ENCODE peak calls at places on chromosomes 3 and 15, in five cellular contexts. D, Y, H, T and P are unnamed samples.

GRCh38 chr3:50502584-50503423 is 630 bp downstream of the CACNA2D2 start:
- DNase-seq in T (peak), H (no peak), Y (no peak), D (no peak), P (peak)

GRCh38 chr15:36958611-36959010 is 141.7 kb downstream of the MEIS2 start:
- DNase-seq in D (no peak), T (no peak), H (no peak), Y (no peak), P (no peak)

GRCh38 chr15:58521293-58521991 is 89.7 kb downstream of the LIPC start:
- DNase-seq in Y (no peak), H (peak), D (peak), T (no peak), P (peak)

GRCh38 chr3:36774072-36774471 is 9.7 kb upstream of the DCLK3 start:
- DNase-seq in D (no peak), T (no peak), H (no peak), Y (no peak), P (no peak)

GRCh38 chr15:101170568-101171350 is 81.1 kb downstream of the CHSY1 start:
- DNase-seq in H (no peak), D (no peak), T (no peak), Y (no peak), P (no peak)

GRCh38 chr15:33852570-33852969 is 115.7 kb upstream of the CHRM5 start:
- DNase-seq in Y (no peak), T (no peak), H (no peak), D (no peak), P (no peak)

GRCh38 chr15:42165081-42165480 is 8.6 kb upstream of the PLA2G4F start:
- DNase-seq in T (no peak), Y (no peak), H (no peak), D (no peak), P (no peak)

GRCh38 chr15:101056366-101057334 is 137.5 kb downstream of the LRRK1 start:
- DNase-seq in T (peak), H (peak), Y (no peak), D (no peak), P (peak)

GRCh38 chr3:152100491-152101086 is 168.1 kb upstream of the MBNL1 start:
- DNase-seq in T (no peak), Y (peak), D (no peak), H (no peak), P (no peak)

GRCh38 chr15:88467935-88468528 is 524 bp downstream of the MRPS11 start:
- DNase-seq in H (no peak), D (no peak), T (peak), Y (no peak), P (no peak)

GRCh38 chr3:128145279-128145678 is 8.0 kb upstream of the EEFSEC start:
- DNase-seq in H (no peak), Y (no peak), D (no peak), T (no peak), P (no peak)

GRCh38 chr3:161317077-161317476 is 54.2 kb downstream of the SPTSSB start:
- DNase-seq in D (no peak), Y (no peak), H (no peak), T (no peak), P (no peak)

GRCh38 chr3:119301662-119302061 is 7.5 kb downstream of the ARHGAP31 start:
- DNase-seq in T (no peak), D (no peak), H (no peak), Y (no peak), P (no peak)

GRCh38 chr3:42711491-42712343 is 9.1 kb upstream of the HHATL start:
- DNase-seq in H (no peak), T (peak), Y (no peak), D (no peak), P (no peak)

GRCh38 chr3:182633206-182633605 is 160.1 kb upstream of the ATP11B start:
- DNase-seq in D (no peak), Y (no peak), H (no peak), T (no peak), P (peak)

GRCh38 chr15:83378921-83379561 is 68.1 kb upstream of the SH3GL3 start:
- DNase-seq in H (no peak), Y (no peak), D (peak), T (no peak), P (no peak)

GRCh38 chr3:169668081-169668956 is 4.8 kb upstream of the MECOM start:
- DNase-seq in H (no peak), Y (no peak), T (peak), D (no peak), P (peak)

GRCh38 chr15:57323806-57324589 is 52.3 kb upstream of the CGNL1 start:
- DNase-seq in H (no peak), Y (no peak), D (peak), T (peak), P (peak)

GRCh38 chr3:157794771-157795170 is 291.6 kb upstream of the VEPH1 start:
- DNase-seq in Y (no peak), D (no peak), H (no peak), T (no peak), P (no peak)

GRCh38 chr15:96457852-96458251 is 127.4 kb downstream of the NR2F2 start:
- DNase-seq in H (no peak), Y (no peak), T (no peak), D (no peak), P (no peak)

GRCh38 chr3:12473503-12473902 is 10.8 kb upstream of the TSEN2 start:
- DNase-seq in D (no peak), T (no peak), Y (no peak), H (no peak), P (no peak)

GRCh38 chr3:138184994-138185393 is 2.1 kb upstream of the ARMC8 start:
- DNase-seq in T (no peak), D (peak), H (no peak), Y (no peak), P (no peak)

GRCh38 chr3:102224171-102224570 is 210.6 kb upstream of the ZPLD1 start:
- DNase-seq in H (peak), T (peak), D (no peak), Y (no peak), P (peak)

GRCh38 chr3:31377045-31377642 is 155.6 kb upstream of the STT3B start:
- DNase-seq in D (peak), T (no peak), Y (no peak), H (peak), P (peak)

GRCh38 chr3:16067837-16068471 is 106.5 kb upstream of the GALNT15 start:
- DNase-seq in H (no peak), T (peak), D (no peak), Y (no peak), P (no peak)

GRCh38 chr3:85360742-85361387 is 402.1 kb downstream of the CADM2 start:
- DNase-seq in D (no peak), T (peak), H (peak), Y (peak), P (peak)

GRCh38 chr3:52291508-52292181 is 4.0 kb downstream of the GLYCTK start:
- DNase-seq in Y (no peak), D (no peak), H (no peak), T (peak), P (no peak)

DNA sequence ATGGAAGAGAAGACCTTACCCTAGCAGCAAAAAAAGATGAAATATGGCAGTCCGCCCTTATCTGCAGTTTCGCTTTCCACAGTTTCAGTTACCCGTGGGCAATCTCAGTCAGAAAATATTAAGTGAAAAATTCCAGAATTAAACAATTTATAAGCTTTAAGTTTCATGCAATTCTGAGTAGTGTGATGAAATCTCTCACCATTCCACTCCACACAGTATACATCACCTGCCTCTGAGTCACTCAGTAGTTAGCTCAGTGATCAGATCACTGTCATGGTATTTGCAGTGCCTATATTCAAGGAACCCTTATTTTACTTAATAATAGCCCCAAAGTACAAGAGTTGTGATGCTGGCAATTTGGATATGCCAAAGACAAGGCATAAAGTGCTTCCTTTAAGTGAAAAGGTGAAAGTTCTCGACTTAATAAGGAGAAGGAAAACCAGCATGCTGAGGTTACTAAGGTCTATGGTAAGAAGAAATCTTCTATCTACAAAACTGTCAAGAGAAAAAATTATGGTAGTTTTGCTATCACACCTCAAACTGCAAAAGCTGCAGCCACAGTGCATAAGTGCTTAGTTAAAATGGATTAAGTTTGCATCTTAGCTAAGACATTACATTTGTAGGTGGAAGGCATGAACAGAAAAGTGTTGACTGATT is 48.1 kb downstream of the HSPBAP1 start:
- DNase-seq in Y (no peak), H (no peak), T (no peak), D (no peak), P (peak)
- TF ChIP-seq JUND in Y (no peak), H (no peak), T (no peak), D (no peak), P (no peak)

GRCh38 chr15:64004582-64004981 is 41.7 kb downstream of the DAPK2 start:
- DNase-seq in D (peak), T (no peak), Y (no peak), H (peak), P (no peak)

GRCh38 chr15:64000183-64000710 is 46.0 kb downstream of the DAPK2 start:
- DNase-seq in T (no peak), D (no peak), Y (no peak), H (peak), P (no peak)

GRCh38 chr15:64001148-64001547 is 45.1 kb downstream of the DAPK2 start:
- DNase-seq in D (no peak), T (no peak), H (no peak), Y (no peak), P (no peak)

GRCh38 chr15:64004059-64004458 is 42.2 kb downstream of the DAPK2 start:
- DNase-seq in Y (no peak), D (no peak), H (no peak), T (no peak), P (no peak)

DNA sequence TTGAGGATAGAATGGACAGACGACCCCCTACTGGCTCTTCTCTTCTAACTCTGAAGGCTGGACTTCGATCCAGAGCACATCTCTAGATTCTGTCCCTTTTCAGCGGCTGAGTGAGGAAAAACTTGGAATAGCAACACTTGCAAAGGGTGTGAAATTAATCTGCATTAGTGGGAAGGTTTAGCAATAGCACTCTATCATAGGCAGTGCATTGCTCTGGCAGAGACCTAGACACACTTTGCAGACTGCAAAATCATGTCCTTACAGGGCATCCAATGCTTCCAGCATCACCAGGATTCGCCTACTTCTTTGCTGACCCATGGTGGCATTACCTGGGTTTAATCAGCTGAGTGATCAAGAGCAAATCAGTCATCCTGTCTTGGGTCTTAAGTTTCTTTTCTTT is 43.1 kb downstream of the DAPK2 start:
- DNase-seq in Y (no peak), D (no peak), H (no peak), T (no peak), P (no peak)
- TF ChIP-seq JUND in Y (no peak), D (no peak), H (no peak), T (no peak), P (no peak)

GRCh38 chr15:75095594-75095993 is 72.2 kb downstream of the PPCDC start:
- DNase-seq in T (no peak), H (no peak), D (no peak), Y (peak), P (no peak)
- TF ChIP-seq JUND in T (no peak), H (no peak), D (no peak), Y (no peak), P (no peak)

GRCh38 chr15:68354923-68355322 is 77.0 kb downstream of the ITGA11 start:
- DNase-seq in T (no peak), Y (no peak), H (peak), D (peak), P (no peak)

GRCh38 chr15:68356778-68357177 is 75.2 kb downstream of the ITGA11 start:
- DNase-seq in Y (no peak), T (no peak), D (no peak), H (no peak), P (no peak)

GRCh38 chr15:68354268-68354667 is 76.7 kb downstream of the FEM1B start:
- DNase-seq in H (no peak), D (no peak), T (no peak), Y (no peak), P (no peak)

GRCh38 chr15:68352401-68353062 is 75.0 kb downstream of the FEM1B start:
- DNase-seq in T (no peak), H (no peak), Y (peak), D (peak), P (no peak)

GRCh38 chr15:68353418-68354145 is 76.0 kb downstream of the FEM1B start:
- DNase-seq in H (no peak), D (no peak), T (no peak), Y (no peak), P (no peak)
- TF ChIP-seq JUND in H (no peak), D (no peak), T (peak), Y (no peak), P (no peak)

GRCh38 chr3:87186631-87187159 is 40.4 kb upstream of the CHMP2B start:
- DNase-seq in H (no peak), D (no peak), T (no peak), Y (no peak), P (no peak)
- TF ChIP-seq JUND in H (no peak), D (no peak), T (no peak), Y (no peak), P (no peak)

DNA sequence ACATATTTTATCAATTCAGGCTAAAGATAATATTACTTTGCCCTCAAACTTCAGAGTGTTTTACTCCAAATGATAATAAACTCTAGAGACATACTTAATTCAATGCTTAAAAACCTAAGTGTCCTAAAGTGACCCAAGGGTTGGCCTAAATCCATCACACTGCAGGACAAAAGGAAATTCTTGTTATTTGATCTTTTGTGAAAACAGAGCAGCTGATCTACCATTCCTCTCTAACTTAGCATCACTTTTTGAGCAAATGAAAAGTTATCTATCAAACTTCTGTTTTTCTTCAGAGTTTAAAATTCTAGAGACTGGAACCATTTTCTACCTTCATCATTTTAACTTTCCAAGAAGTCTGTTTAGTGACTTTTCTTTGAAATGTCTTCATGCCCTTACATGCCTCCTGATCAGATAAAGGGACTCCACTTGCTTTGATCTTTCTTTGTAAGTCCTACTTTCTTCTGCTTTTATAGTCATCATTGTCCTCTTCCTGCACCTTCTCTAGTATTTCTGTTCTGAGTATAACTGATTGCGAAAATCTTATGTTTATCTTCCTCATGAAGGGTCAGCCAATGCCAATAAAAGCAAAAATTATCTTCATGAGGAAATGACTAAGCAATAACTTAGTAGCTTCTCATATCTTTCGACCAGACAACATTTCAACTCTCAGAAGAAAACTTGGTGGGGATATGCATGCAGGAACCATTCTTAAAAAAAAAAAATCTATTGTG is 378.7 kb upstream of the TGFBR2 start:
- DNase-seq in H (peak), T (no peak), Y (no peak), D (peak), P (no peak)
- TF ChIP-seq JUND in H (no peak), T (peak), Y (no peak), D (peak), P (no peak)

GRCh38 chr3:194760740-194761139 is 75.1 kb downstream of the FAM43A start:
- DNase-seq in H (no peak), D (no peak), T (no peak), Y (no peak), P (no peak)

GRCh38 chr3:194757629-194758028 is 71.9 kb downstream of the FAM43A start:
- DNase-seq in Y (no peak), T (peak), H (no peak), D (no peak), P (no peak)

GRCh38 chr3:194756460-194757355 is 71.0 kb downstream of the FAM43A start:
- DNase-seq in T (peak), Y (no peak), H (no peak), D (no peak), P (no peak)

GRCh38 chr3:194761384-194761783 is 75.7 kb downstream of the FAM43A start:
- DNase-seq in D (no peak), T (no peak), H (no peak), Y (no peak), P (peak)

DNA sequence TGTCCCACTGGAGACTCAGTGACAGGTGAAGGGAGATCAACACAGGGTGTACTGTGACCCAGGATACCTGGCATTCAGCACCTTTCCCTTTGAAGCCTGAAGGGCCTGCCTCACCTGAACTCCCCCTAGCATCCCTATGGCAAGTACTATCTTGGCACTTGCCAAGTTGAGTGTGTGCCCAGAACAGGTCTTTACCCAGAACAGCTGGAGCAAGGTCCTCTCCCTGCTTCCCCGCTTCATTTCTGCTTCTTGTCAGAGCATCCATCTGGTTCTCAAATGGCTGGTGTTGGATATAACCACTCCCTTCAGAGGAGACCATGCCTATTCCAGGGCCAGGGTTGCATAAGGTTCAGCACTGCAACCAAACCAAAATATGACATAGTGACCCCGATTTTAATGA is 73.0 kb downstream of the FAM43A start:
- DNase-seq in T (no peak), D (no peak), H (no peak), Y (no peak), P (no peak)
- TF ChIP-seq JUND in T (no peak), D (no peak), H (no peak), Y (no peak), P (no peak)

GRCh38 chr3:33331414-33331813 is 54.2 kb downstream of the FBXL2 start:
- DNase-seq in D (no peak), T (no peak), Y (no peak), H (no peak), P (no peak)
- TF ChIP-seq JUND in D (no peak), T (peak), Y (no peak), H (no peak), P (no peak)

GRCh38 chr15:67253103-67253502 is 1.4 kb downstream of the AAGAB start:
- DNase-seq in D (no peak), Y (no peak), H (no peak), T (no peak), P (no peak)

GRCh38 chr15:67256051-67256450 is 1.5 kb downstream of the IQCH start:
- DNase-seq in Y (no peak), T (no peak), H (no peak), D (no peak), P (no peak)

GRCh38 chr15:67254238-67255175 is at the start of the genes AAGAB and IQCH:
- DNase-seq in T (peak), Y (peak), H (peak), D (peak), P (peak)

GRCh38 chr15:67251318-67251717 is 3.1 kb downstream of the AAGAB start:
- DNase-seq in T (no peak), D (no peak), H (no peak), Y (no peak), P (no peak)

GRCh38 chr15:67253517-67254237 is 784 bp downstream of the AAGAB start:
- DNase-seq in Y (no peak), T (peak), D (no peak), H (no peak), P (no peak)
- TF ChIP-seq JUND in Y (no peak), T (no peak), D (no peak), H (no peak), P (no peak)